ENCODE peak calls at places on chromosomes 7 and 10, in seven cellular contexts. One of them, this sample, is unnamed.

GRCh38 chr10:124032982-124033886 is 60.2 kb downstream of the CHST15 start:
- DNase-seq in NCI-H446 treated with DMSO at 0.1 percent for 48 hours: no peak
- DNase-seq in GF-D8: no peak
- DNase-seq in NCI-H1105: no peak
- DNase-seq in glomerular endothelial cell: no peak
- DNase-seq in KG1: no peak
- DNase-seq in activated T-cell treated with anti-CD3 and anti-CD28 coated beads for 24 hours: no peak
- DNase-seq in this sample: no peak

GRCh38 chr10:89342219-89342966 is 14.6 kb downstream of the IFIT3 start:
- DNase-seq in KG1: no peak
- DNase-seq in glomerular endothelial cell: peak; percentile 42
- DNase-seq in activated T-cell treated with anti-CD3 and anti-CD28 coated beads for 24 hours: no peak
- DNase-seq in GF-D8: no peak
- DNase-seq in NCI-H1105: no peak
- DNase-seq in NCI-H446 treated with DMSO at 0.1 percent for 48 hours: no peak
- DNase-seq in this sample: no peak

GRCh38 chr10:89086801-89087513 is 96.4 kb downstream of the FAS start:
- DNase-seq in NCI-H1105: no peak
- DNase-seq in glomerular endothelial cell: no peak
- DNase-seq in activated T-cell treated with anti-CD3 and anti-CD28 coated beads for 24 hours: no peak
- DNase-seq in GF-D8: peak; percentile 99
- DNase-seq in KG1: no peak
- DNase-seq in NCI-H446 treated with DMSO at 0.1 percent for 48 hours: no peak
- DNase-seq in this sample: no peak

GRCh38 chr10:44723654-44724053 is 187.5 kb upstream of the TMEM72 start:
- DNase-seq in GF-D8: no peak
- DNase-seq in NCI-H446 treated with DMSO at 0.1 percent for 48 hours: no peak
- DNase-seq in activated T-cell treated with anti-CD3 and anti-CD28 coated beads for 24 hours: no peak
- DNase-seq in KG1: no peak
- DNase-seq in glomerular endothelial cell: no peak
- DNase-seq in NCI-H1105: no peak
- DNase-seq in this sample: no peak

GRCh38 chr7:44158873-44159631 is 17.9 kb upstream of the MYL7 start:
- DNase-seq in NCI-H1105: no peak
- DNase-seq in NCI-H446 treated with DMSO at 0.1 percent for 48 hours: no peak
- DNase-seq in GF-D8: no peak
- DNase-seq in KG1: no peak
- DNase-seq in glomerular endothelial cell: no peak
- DNase-seq in activated T-cell treated with anti-CD3 and anti-CD28 coated beads for 24 hours: no peak
- DNase-seq in this sample: no peak

GRCh38 chr10:114508376-114508775 is 104.1 kb upstream of the AFAP1L2 start:
- DNase-seq in NCI-H1105: no peak
- DNase-seq in NCI-H446 treated with DMSO at 0.1 percent for 48 hours: no peak
- DNase-seq in KG1: no peak
- DNase-seq in GF-D8: no peak
- DNase-seq in activated T-cell treated with anti-CD3 and anti-CD28 coated beads for 24 hours: no peak
- DNase-seq in glomerular endothelial cell: no peak
- DNase-seq in this sample: no peak

GRCh38 chr7:116122972-116123595 is 87.3 kb upstream of the TES start:
- DNase-seq in glomerular endothelial cell: peak; percentile 29
- DNase-seq in NCI-H1105: peak; percentile 5
- DNase-seq in activated T-cell treated with anti-CD3 and anti-CD28 coated beads for 24 hours: no peak
- DNase-seq in NCI-H446 treated with DMSO at 0.1 percent for 48 hours: peak; percentile 12
- DNase-seq in KG1: peak; percentile 28
- DNase-seq in GF-D8: peak; percentile 7
- DNase-seq in this sample: peak; percentile 3

GRCh38 chr7:38052786-38053185 is 125.3 kb upstream of the STARD3NL start:
- DNase-seq in KG1: no peak
- DNase-seq in GF-D8: no peak
- DNase-seq in glomerular endothelial cell: no peak
- DNase-seq in NCI-H446 treated with DMSO at 0.1 percent for 48 hours: no peak
- DNase-seq in activated T-cell treated with anti-CD3 and anti-CD28 coated beads for 24 hours: no peak
- DNase-seq in NCI-H1105: no peak
- DNase-seq in this sample: no peak

GRCh38 chr10:4099202-4099601 is 314.2 kb upstream of the KLF6 start:
- DNase-seq in NCI-H1105: no peak
- DNase-seq in KG1: no peak
- DNase-seq in NCI-H446 treated with DMSO at 0.1 percent for 48 hours: no peak
- DNase-seq in glomerular endothelial cell: no peak
- DNase-seq in activated T-cell treated with anti-CD3 and anti-CD28 coated beads for 24 hours: no peak
- DNase-seq in GF-D8: no peak
- DNase-seq in this sample: no peak

GRCh38 chr10:30106987-30107386 is 47.6 kb upstream of the JCAD start:
- DNase-seq in NCI-H446 treated with DMSO at 0.1 percent for 48 hours: no peak
- DNase-seq in activated T-cell treated with anti-CD3 and anti-CD28 coated beads for 24 hours: no peak
- DNase-seq in NCI-H1105: no peak
- DNase-seq in GF-D8: no peak
- DNase-seq in glomerular endothelial cell: no peak
- DNase-seq in KG1: no peak
- DNase-seq in this sample: no peak

GRCh38 chr7:100963874-100964273 is 5.5 kb upstream of the MUC12 start:
- DNase-seq in GF-D8: no peak
- DNase-seq in NCI-H446 treated with DMSO at 0.1 percent for 48 hours: no peak
- DNase-seq in activated T-cell treated with anti-CD3 and anti-CD28 coated beads for 24 hours: no peak
- DNase-seq in glomerular endothelial cell: no peak
- DNase-seq in NCI-H1105: no peak
- DNase-seq in KG1: no peak
- DNase-seq in this sample: no peak

GRCh38 chr7:125651823-125652528 is 722.4 kb upstream of the POT1 start:
- DNase-seq in NCI-H1105: no peak
- DNase-seq in activated T-cell treated with anti-CD3 and anti-CD28 coated beads for 24 hours: no peak
- DNase-seq in NCI-H446 treated with DMSO at 0.1 percent for 48 hours: no peak
- DNase-seq in KG1: no peak
- DNase-seq in glomerular endothelial cell: no peak
- DNase-seq in GF-D8: no peak
- DNase-seq in this sample: no peak

GRCh38 chr7:157010588-157011332 is at the start of gene MNX1:
- DNase-seq in glomerular endothelial cell: no peak
- DNase-seq in GF-D8: no peak
- DNase-seq in activated T-cell treated with anti-CD3 and anti-CD28 coated beads for 24 hours: peak; percentile 33
- DNase-seq in NCI-H446 treated with DMSO at 0.1 percent for 48 hours: peak; percentile 53
- DNase-seq in NCI-H1105: peak; percentile 87
- DNase-seq in KG1: no peak
- DNase-seq in this sample: peak; percentile 93

GRCh38 chr10:117152668-117153067 is 14.6 kb upstream of the VAX1 start:
- DNase-seq in KG1: no peak
- DNase-seq in NCI-H446 treated with DMSO at 0.1 percent for 48 hours: no peak
- DNase-seq in GF-D8: no peak
- DNase-seq in activated T-cell treated with anti-CD3 and anti-CD28 coated beads for 24 hours: no peak
- DNase-seq in glomerular endothelial cell: no peak
- DNase-seq in NCI-H1105: no peak
- DNase-seq in this sample: no peak

GRCh38 chr7:95919574-95919973 is 147.2 kb downstream of the DYNC1I1 start:
- DNase-seq in GF-D8: no peak
- DNase-seq in NCI-H1105: no peak
- DNase-seq in glomerular endothelial cell: no peak
- DNase-seq in NCI-H446 treated with DMSO at 0.1 percent for 48 hours: no peak
- DNase-seq in activated T-cell treated with anti-CD3 and anti-CD28 coated beads for 24 hours: no peak
- DNase-seq in KG1: no peak
- DNase-seq in this sample: no peak

GRCh38 chr10:128316925-128317324 is 190.7 kb upstream of the MKI67 start:
- DNase-seq in NCI-H446 treated with DMSO at 0.1 percent for 48 hours: no peak
- DNase-seq in GF-D8: no peak
- DNase-seq in KG1: no peak
- DNase-seq in glomerular endothelial cell: no peak
- DNase-seq in activated T-cell treated with anti-CD3 and anti-CD28 coated beads for 24 hours: no peak
- DNase-seq in NCI-H1105: no peak
- DNase-seq in this sample: no peak

GRCh38 chr7:134907000-134907399 is 79.3 kb upstream of the AGBL3 start:
- DNase-seq in NCI-H1105: no peak
- DNase-seq in activated T-cell treated with anti-CD3 and anti-CD28 coated beads for 24 hours: no peak
- DNase-seq in KG1: no peak
- DNase-seq in NCI-H446 treated with DMSO at 0.1 percent for 48 hours: no peak
- DNase-seq in glomerular endothelial cell: no peak
- DNase-seq in GF-D8: no peak
- DNase-seq in this sample: no peak

GRCh38 chr7:98352621-98353020 is 48.3 kb downstream of the BAIAP2L1 start:
- DNase-seq in activated T-cell treated with anti-CD3 and anti-CD28 coated beads for 24 hours: no peak
- DNase-seq in KG1: no peak
- DNase-seq in GF-D8: no peak
- DNase-seq in glomerular endothelial cell: no peak
- DNase-seq in NCI-H446 treated with DMSO at 0.1 percent for 48 hours: no peak
- DNase-seq in NCI-H1105: no peak
- DNase-seq in this sample: no peak

GRCh38 chr10:4352566-4352961 is 473.4 kb upstream of the AKR1E2 start:
- DNase-seq in KG1: no peak
- DNase-seq in NCI-H446 treated with DMSO at 0.1 percent for 48 hours: peak; percentile 45
- DNase-seq in glomerular endothelial cell: no peak
- DNase-seq in GF-D8: no peak
- DNase-seq in activated T-cell treated with anti-CD3 and anti-CD28 coated beads for 24 hours: no peak
- DNase-seq in NCI-H1105: no peak
- DNase-seq in this sample: no peak

GRCh38 chr7:126727930-126728331 is 524.8 kb downstream of the GRM8 start:
- DNase-seq in GF-D8: no peak
- DNase-seq in glomerular endothelial cell: no peak
- DNase-seq in activated T-cell treated with anti-CD3 and anti-CD28 coated beads for 24 hours: no peak
- DNase-seq in KG1: no peak
- DNase-seq in NCI-H1105: no peak
- DNase-seq in NCI-H446 treated with DMSO at 0.1 percent for 48 hours: no peak
- DNase-seq in this sample: no peak

GRCh38 chr10:110324201-110324804 is 19.6 kb upstream of the SMNDC1 start:
- DNase-seq in GF-D8: no peak
- DNase-seq in NCI-H446 treated with DMSO at 0.1 percent for 48 hours: no peak
- DNase-seq in KG1: no peak
- DNase-seq in activated T-cell treated with anti-CD3 and anti-CD28 coated beads for 24 hours: no peak
- DNase-seq in glomerular endothelial cell: no peak
- DNase-seq in NCI-H1105: no peak
- DNase-seq in this sample: no peak

GRCh38 chr7:1103009-1103788 is 15.3 kb downstream of the GPER1 start:
- DNase-seq in glomerular endothelial cell: no peak
- DNase-seq in GF-D8: no peak
- DNase-seq in NCI-H446 treated with DMSO at 0.1 percent for 48 hours: no peak
- DNase-seq in KG1: no peak
- DNase-seq in activated T-cell treated with anti-CD3 and anti-CD28 coated beads for 24 hours: no peak
- DNase-seq in NCI-H1105: no peak
- DNase-seq in this sample: no peak

GRCh38 chr7:55273186-55273980 is 91.8 kb upstream of the LANCL2 start:
- DNase-seq in GF-D8: no peak
- DNase-seq in activated T-cell treated with anti-CD3 and anti-CD28 coated beads for 24 hours: no peak
- DNase-seq in NCI-H446 treated with DMSO at 0.1 percent for 48 hours: no peak
- DNase-seq in glomerular endothelial cell: no peak
- DNase-seq in NCI-H1105: no peak
- DNase-seq in KG1: no peak
- DNase-seq in this sample: no peak

GRCh38 chr7:157678503-157678902 is 341.7 kb downstream of the DNAJB6 start:
- DNase-seq in NCI-H446 treated with DMSO at 0.1 percent for 48 hours: no peak
- DNase-seq in glomerular endothelial cell: no peak
- DNase-seq in NCI-H1105: no peak
- DNase-seq in activated T-cell treated with anti-CD3 and anti-CD28 coated beads for 24 hours: no peak
- DNase-seq in KG1: no peak
- DNase-seq in GF-D8: peak; percentile 16
- DNase-seq in this sample: no peak

GRCh38 chr10:49646256-49646870 is 32.5 kb downstream of the CHAT start:
- DNase-seq in glomerular endothelial cell: no peak
- DNase-seq in NCI-H1105: no peak
- DNase-seq in GF-D8: no peak
- DNase-seq in KG1: no peak
- DNase-seq in NCI-H446 treated with DMSO at 0.1 percent for 48 hours: no peak
- DNase-seq in activated T-cell treated with anti-CD3 and anti-CD28 coated beads for 24 hours: no peak
- DNase-seq in this sample: no peak

GRCh38 chr10:49225218-49225876 is 37.2 kb upstream of the TMEM273 start:
- DNase-seq in NCI-H1105: no peak
- DNase-seq in glomerular endothelial cell: no peak
- DNase-seq in activated T-cell treated with anti-CD3 and anti-CD28 coated beads for 24 hours: no peak
- DNase-seq in NCI-H446 treated with DMSO at 0.1 percent for 48 hours: no peak
- DNase-seq in KG1: no peak
- DNase-seq in GF-D8: no peak
- DNase-seq in this sample: no peak

GRCh38 chr10:71963351-71963755 is 842 bp upstream of the CHST3 start:
- DNase-seq in NCI-H446 treated with DMSO at 0.1 percent for 48 hours: no peak
- DNase-seq in glomerular endothelial cell: no peak
- DNase-seq in activated T-cell treated with anti-CD3 and anti-CD28 coated beads for 24 hours: no peak
- DNase-seq in KG1: no peak
- DNase-seq in NCI-H1105: no peak
- DNase-seq in GF-D8: no peak
- DNase-seq in this sample: no peak

GRCh38 chr7:47888371-47889265 is 59.6 kb downstream of the PKD1L1 start:
- DNase-seq in glomerular endothelial cell: no peak
- DNase-seq in NCI-H1105: no peak
- DNase-seq in NCI-H446 treated with DMSO at 0.1 percent for 48 hours: no peak
- DNase-seq in activated T-cell treated with anti-CD3 and anti-CD28 coated beads for 24 hours: no peak
- DNase-seq in GF-D8: no peak
- DNase-seq in KG1: no peak
- DNase-seq in this sample: no peak

GRCh38 chr10:9253121-9253520 is 1198.6 kb downstream of the GATA3 start:
- DNase-seq in NCI-H1105: no peak
- DNase-seq in glomerular endothelial cell: no peak
- DNase-seq in NCI-H446 treated with DMSO at 0.1 percent for 48 hours: no peak
- DNase-seq in activated T-cell treated with anti-CD3 and anti-CD28 coated beads for 24 hours: no peak
- DNase-seq in KG1: no peak
- DNase-seq in GF-D8: no peak
- DNase-seq in this sample: no peak

GRCh38 chr10:63414481-63415260 is 51.1 kb downstream of the JMJD1C start:
- DNase-seq in GF-D8: no peak
- DNase-seq in glomerular endothelial cell: no peak
- DNase-seq in activated T-cell treated with anti-CD3 and anti-CD28 coated beads for 24 hours: no peak
- DNase-seq in NCI-H446 treated with DMSO at 0.1 percent for 48 hours: no peak
- DNase-seq in KG1: no peak
- DNase-seq in NCI-H1105: no peak
- DNase-seq in this sample: no peak

GRCh38 chr10:62779487-62780248 is 24.9 kb upstream of the ADO start:
- DNase-seq in NCI-H1105: no peak
- DNase-seq in GF-D8: no peak
- DNase-seq in activated T-cell treated with anti-CD3 and anti-CD28 coated beads for 24 hours: peak; percentile 87
- DNase-seq in glomerular endothelial cell: no peak
- DNase-seq in NCI-H446 treated with DMSO at 0.1 percent for 48 hours: no peak
- DNase-seq in KG1: no peak
- DNase-seq in this sample: no peak

GRCh38 chr7:108455833-108456677 is at the start of gene NRCAM:
- DNase-seq in NCI-H446 treated with DMSO at 0.1 percent for 48 hours: peak; percentile 3
- DNase-seq in NCI-H1105: peak; percentile 96
- DNase-seq in GF-D8: no peak
- DNase-seq in activated T-cell treated with anti-CD3 and anti-CD28 coated beads for 24 hours: no peak
- DNase-seq in KG1: no peak
- DNase-seq in glomerular endothelial cell: no peak
- DNase-seq in this sample: peak; percentile 93

GRCh38 chr7:4079366-4079765 is 602.7 kb upstream of the FOXK1 start:
- DNase-seq in GF-D8: no peak
- DNase-seq in NCI-H1105: no peak
- DNase-seq in KG1: no peak
- DNase-seq in NCI-H446 treated with DMSO at 0.1 percent for 48 hours: no peak
- DNase-seq in glomerular endothelial cell: no peak
- DNase-seq in activated T-cell treated with anti-CD3 and anti-CD28 coated beads for 24 hours: no peak
- DNase-seq in this sample: no peak

GRCh38 chr10:22320591-22321155 is at the start of gene BMI1:
- DNase-seq in NCI-H1105: peak; percentile 69
- DNase-seq in GF-D8: peak; percentile 39
- DNase-seq in activated T-cell treated with anti-CD3 and anti-CD28 coated beads for 24 hours: peak; percentile 66
- DNase-seq in glomerular endothelial cell: no peak
- DNase-seq in KG1: peak; percentile 43
- DNase-seq in NCI-H446 treated with DMSO at 0.1 percent for 48 hours: peak; percentile 70
- DNase-seq in this sample: peak; percentile 55

GRCh38 chr10:32091046-32091445 is 34.8 kb upstream of the KIF5B start:
- DNase-seq in GF-D8: no peak
- DNase-seq in KG1: no peak
- DNase-seq in activated T-cell treated with anti-CD3 and anti-CD28 coated beads for 24 hours: no peak
- DNase-seq in NCI-H1105: no peak
- DNase-seq in NCI-H446 treated with DMSO at 0.1 percent for 48 hours: no peak
- DNase-seq in glomerular endothelial cell: no peak
- DNase-seq in this sample: no peak

GRCh38 chr7:125098377-125098970 is 168.8 kb upstream of the POT1 start:
- DNase-seq in glomerular endothelial cell: no peak
- DNase-seq in NCI-H446 treated with DMSO at 0.1 percent for 48 hours: no peak
- DNase-seq in activated T-cell treated with anti-CD3 and anti-CD28 coated beads for 24 hours: no peak
- DNase-seq in NCI-H1105: no peak
- DNase-seq in GF-D8: no peak
- DNase-seq in KG1: no peak
- DNase-seq in this sample: no peak

GRCh38 chr10:114239117-114239993 is at the start of gene VWA2:
- DNase-seq in KG1: no peak
- DNase-seq in activated T-cell treated with anti-CD3 and anti-CD28 coated beads for 24 hours: peak; percentile 10
- DNase-seq in NCI-H1105: peak; percentile 40
- DNase-seq in NCI-H446 treated with DMSO at 0.1 percent for 48 hours: no peak
- DNase-seq in glomerular endothelial cell: no peak
- DNase-seq in GF-D8: no peak
- DNase-seq in this sample: peak; percentile 70

GRCh38 chr7:94374231-94374630 is 20.5 kb upstream of the COL1A2 start:
- DNase-seq in NCI-H1105: no peak
- DNase-seq in GF-D8: no peak
- DNase-seq in glomerular endothelial cell: peak; percentile 36
- DNase-seq in NCI-H446 treated with DMSO at 0.1 percent for 48 hours: no peak
- DNase-seq in KG1: no peak
- DNase-seq in activated T-cell treated with anti-CD3 and anti-CD28 coated beads for 24 hours: no peak
- DNase-seq in this sample: no peak

This sample was measured in NCI-H1092 treated with DMSO at 0.1 percent for 48 hours.